ENCODE peak calls at places on chromosomes 3 and 15, in six cellular contexts. J is ascending aorta, I is pancreas, F is psoas muscle, V is left ventricle myocardium inferior, G is SK-N-SH. K is an unnamed sample. For H3K36me3, the result is how much of the 10 kb centered on the place peaks cover.

GRCh38 chr15:23538657-23539056 is 26.8 kb upstream of the MKRN3 start:
- DNase-seq in J (no peak), I (no peak), F (no peak), V (no peak), G (no peak), K (no peak)

GRCh38 chr15:25093455-25094029 is 138.8 kb downstream of the SNRPN start:
- DNase-seq in J (no peak), I (no peak), F (no peak), V (no peak), G (no peak), K (no peak)

GRCh38 chr3:37324752-37325407 is 150.5 kb upstream of the LRRFIP2 start:
- DNase-seq in J (no peak), I (no peak), F (no peak), V (no peak), G (no peak), K (peak)

GRCh38 chr15:98485451-98485850 is 162.9 kb upstream of the IGF1R start:
- DNase-seq in J (no peak), I (no peak), F (no peak), V (no peak), G (no peak), K (no peak)

GRCh38 chr3:88076712-88077111 is 17.7 kb downstream of the ZNF654 start:
- DNase-seq in J (no peak), I (no peak), F (no peak), V (no peak), G (no peak), K (no peak)

GRCh38 chr15:40939909-40940801 is 11.0 kb downstream of the DLL4 start:
- DNase-seq in J (no peak), I (no peak), F (no peak), V (peak), G (no peak), K (no peak)

GRCh38 chr3:135929670-135930069 is 35.9 kb upstream of the PPP2R3A start:
- DNase-seq in J (no peak), I (no peak), F (peak), V (peak), G (no peak), K (peak)

GRCh38 chr15:79169531-79170123 is 79.0 kb upstream of the RASGRF1 start:
- DNase-seq in J (no peak), I (no peak), F (no peak), V (no peak), G (no peak), K (no peak)

GRCh38 chr3:72311425-72311824 is 526.5 kb upstream of the PROK2 start:
- DNase-seq in J (no peak), I (no peak), F (no peak), V (no peak), G (no peak), K (no peak)

GRCh38 chr3:46093327-46093932 is 66.1 kb upstream of the XCR1 start:
- DNase-seq in J (no peak), I (no peak), F (no peak), V (no peak), G (no peak), K (no peak)

GRCh38 chr3:179091113-179091512 is 19.5 kb upstream of the ZMAT3 start:
- DNase-seq in J (no peak), I (no peak), F (no peak), V (no peak), G (no peak), K (no peak)

GRCh38 chr3:128969993-128970740 is 23.7 kb downstream of the CFAP92 start:
- DNase-seq in J (no peak), I (no peak), F (peak), V (no peak), G (peak), K (peak)

GRCh38 chr3:188123170-188123920 is 30.6 kb upstream of the LPP start:
- DNase-seq in J (no peak), I (no peak), F (no peak), V (no peak), G (no peak), K (no peak)

GRCh38 chr15:23877502-23878412 is 190.7 kb upstream of the NDN start:
- DNase-seq in J (no peak), I (peak), F (peak), V (peak), G (peak), K (peak)

GRCh38 chr15:50973605-50974004 is 65.1 kb downstream of the AP4E1 start:
- DNase-seq in J (no peak), I (no peak), F (no peak), V (no peak), G (no peak), K (no peak)

GRCh38 chr15:31285772-31286261 is 40.8 kb upstream of the KLF13 start:
- DNase-seq in J (no peak), I (no peak), F (no peak), V (no peak), G (no peak), K (no peak)

GRCh38 chr3:14216257-14217048 is 37.8 kb downstream of the LSM3 start:
- DNase-seq in J (no peak), I (peak), F (no peak), V (peak), G (peak), K (no peak)

GRCh38 chr3:107684431-107684925 is 161.7 kb downstream of the BBX start:
- DNase-seq in J (no peak), I (no peak), F (no peak), V (no peak), G (no peak), K (no peak)

GRCh38 chr15:63348392-63348791 is 33.3 kb downstream of the CA12 start:
- DNase-seq in J (peak), I (peak), F (peak), V (peak), G (peak), K (peak)

GRCh38 chr3:112086857-112087524 is 802 bp downstream of the C3orf52 start:
- DNase-seq in J (no peak), I (no peak), F (no peak), V (no peak), G (no peak), K (no peak)

GRCh38 chr3:197183582-197183981 is 114.8 kb downstream of the DLG1 start:
- DNase-seq in J (no peak), I (no peak), F (no peak), V (no peak), G (no peak), K (no peak)

GRCh38 chr3:123338021-123338619 is 110.8 kb downstream of the ADCY5 start:
- DNase-seq in J (no peak), I (peak), F (no peak), V (peak), G (no peak), K (no peak)

GRCh38 chr3:13491206-13491974 is 11.3 kb downstream of the HDAC11 start:
- DNase-seq in J (no peak), I (no peak), F (no peak), V (peak), G (no peak), K (no peak)

GRCh38 chr15:34721802-34722795 is 32.7 kb downstream of the GJD2 start:
- DNase-seq in J (peak), I (no peak), F (peak), V (peak), G (peak), K (peak)

GRCh38 chr15:38873151-38873550 is 308.5 kb upstream of the RASGRP1 start:
- DNase-seq in J (no peak), I (no peak), F (no peak), V (no peak), G (no peak), K (no peak)

GRCh38 chr15:25579127-25579526 is 140.3 kb upstream of the UBE3A start:
- DNase-seq in J (no peak), I (no peak), F (no peak), V (no peak), G (no peak), K (no peak)

GRCh38 chr15:85527907-85528306 is 147.5 kb downstream of the AKAP13 start:
- DNase-seq in J (no peak), I (no peak), F (no peak), V (no peak), G (no peak), K (no peak)

GRCh38 chr3:101675709-101676218 is 1.2 kb downstream of the ZBTB11 start:
- DNase-seq in J (peak), I (no peak), F (peak), V (no peak), G (peak), K (peak)

GRCh38 chr3:184282941-184283340 is 7.1 kb downstream of the ECE2 start:
- DNase-seq in J (no peak), I (no peak), F (no peak), V (no peak), G (no peak), K (no peak)

GRCh38 chr3:48345946-48346572 is 12.6 kb upstream of the SPINK8 start:
- DNase-seq in J (no peak), I (no peak), F (no peak), V (no peak), G (no peak), K (no peak)

GRCh38 chr3:39141211-39141995 is 12.0 kb downstream of the CSRNP1 start:
- DNase-seq in J (no peak), I (peak), F (peak), V (no peak), G (peak), K (peak)

GRCh38 chr3:121698914-121699313 is 38.2 kb upstream of the HCLS1 start:
- DNase-seq in J (no peak), I (no peak), F (no peak), V (peak), G (no peak), K (peak)
- H3K36me3 ChIP-seq in J (under half), I (under half), F (half or more), V (under half), G (half or more), K (under half)

GRCh38 chr15:68289621-68290352 is 12.2 kb downstream of the FEM1B start:
- DNase-seq in J (no peak), I (no peak), F (peak), V (no peak), G (no peak), K (no peak)
- H3K36me3 ChIP-seq in J (under half), I (under half), F (half or more), V (under half), G (under half), K (under half)

GRCh38 chr3:10333359-10333670 is 12.4 kb upstream of the SEC13 start:
- DNase-seq in J (no peak), I (no peak), F (no peak), V (no peak), G (no peak), K (no peak)

GRCh38 chr3:10334042-10334441 is 13.1 kb upstream of the SEC13 start:
- DNase-seq in J (no peak), I (no peak), F (no peak), V (peak), G (no peak), K (no peak)

GRCh38 chr3:10331320-10331719 is 10.4 kb upstream of the SEC13 start:
- DNase-seq in J (no peak), I (no peak), F (no peak), V (no peak), G (no peak), K (no peak)

GRCh38 chr3:10334461-10334860 is 13.5 kb upstream of the SEC13 start:
- DNase-seq in J (no peak), I (no peak), F (peak), V (no peak), G (no peak), K (no peak)

GRCh38 chr3:10332481-10333358 is 11.8 kb upstream of the SEC13 start:
- DNase-seq in J (no peak), I (no peak), F (no peak), V (peak), G (no peak), K (no peak)
- H3K36me3 ChIP-seq in J (under half), I (under half), F (under half), V (under half), G (under half), K (under half)

GRCh38 chr15:44603126-44603525 is 60.3 kb downstream of the SPG11 start:
- DNase-seq in J (no peak), I (no peak), F (no peak), V (no peak), G (no peak), K (no peak)

GRCh38 chr15:44606740-44607139 is 56.7 kb downstream of the SPG11 start:
- DNase-seq in J (no peak), I (no peak), F (no peak), V (no peak), G (no peak), K (no peak)
- H3K36me3 ChIP-seq in J (under half), I (under half), F (half or more), V (half or more), G (half or more), K (under half)

GRCh38 chr3:25748189-25748588 is 35.1 kb downstream of the NGLY1 start:
- DNase-seq in J (no peak), I (no peak), F (no peak), V (no peak), G (no peak), K (no peak)

GRCh38 chr3:25747033-25747432 is 36.2 kb downstream of the NGLY1 start:
- DNase-seq in J (no peak), I (no peak), F (no peak), V (no peak), G (no peak), K (no peak)

GRCh38 chr3:25744477-25744876 is 38.8 kb downstream of the NGLY1 start:
- DNase-seq in J (no peak), I (no peak), F (no peak), V (no peak), G (no peak), K (no peak)
- H3K36me3 ChIP-seq in J (under half), I (under half), F (half or more), V (under half), G (under half), K (under half)

GRCh38 chr3:113228969-113229368 is 17.6 kb downstream of the BOC start:
- DNase-seq in J (no peak), I (no peak), F (no peak), V (no peak), G (no peak), K (no peak)
- H3K36me3 ChIP-seq in J (under half), I (under half), F (under half), V (under half), G (under half), K (under half)

K was measured in thyroid gland.